ENCODE peak calls at places on chromosomes 3 and 15, in ten cellular contexts. I is RWPE1, P is fibroblast of lung, X is mesothelial cell of epicardium, U is Panc1, H is cardiac muscle cell, K is fibroblast of villous mesenchyme, S is epithelial cell of proximal tubule, F is body of pancreas, L is lower lobe of right lung. G is an unnamed sample.

GRCh38 chr15:61839541-61839940 is 220.7 kb downstream of the VPS13C start:
- DNase-seq in H (peak), X (no peak), S (no peak), I (no peak), P (peak), U (no peak), K (no peak), L (no peak), F (no peak), G (no peak)

GRCh38 chr3:73774645-73775044 is 149.9 kb upstream of the PDZRN3 start:
- DNase-seq in I (no peak), K (no peak), H (no peak), S (no peak), F (no peak), L (no peak), X (no peak), P (no peak), U (no peak), G (no peak)

GRCh38 chr3:105527949-105528348 is 161.2 kb downstream of the ALCAM start:
- DNase-seq in H (no peak), K (peak), L (no peak), U (no peak), S (no peak), P (peak), X (no peak), F (no peak), I (peak), G (no peak)

GRCh38 chr15:73926191-73927002 is at the start of gene LOXL1:
- DNase-seq in F (peak), S (no peak), L (peak), I (peak), K (peak), X (peak), H (peak), U (no peak), P (peak), G (peak)

GRCh38 chr3:72288955-72289707 is 504.2 kb upstream of the PROK2 start:
- DNase-seq in P (peak), F (peak), X (no peak), I (no peak), H (peak), S (no peak), K (peak), U (no peak), L (peak), G (no peak)

GRCh38 chr3:4351164-4351855 is 48.1 kb downstream of the SETMAR start:
- DNase-seq in X (no peak), I (no peak), L (no peak), U (no peak), S (no peak), H (peak), K (peak), P (peak), F (no peak), G (no peak)

GRCh38 chr15:78206326-78207109 is 27.8 kb downstream of the ACSBG1 start:
- DNase-seq in L (no peak), P (peak), H (peak), I (no peak), U (no peak), K (peak), S (no peak), F (no peak), X (no peak), G (no peak)

GRCh38 chr3:14202874-14203520 is 24.4 kb downstream of the LSM3 start:
- DNase-seq in K (no peak), I (no peak), P (no peak), S (no peak), F (no peak), L (no peak), H (no peak), U (no peak), X (no peak), G (no peak)

GRCh38 chr3:23567917-23568316 is 237.8 kb upstream of the UBE2E1 start:
- DNase-seq in H (peak), K (peak), L (no peak), F (no peak), S (peak), P (peak), X (no peak), I (peak), U (no peak), G (no peak)

GRCh38 chr3:45962033-45962432 is 18.8 kb downstream of the CXCR6 start:
- DNase-seq in F (no peak), H (no peak), K (no peak), X (no peak), U (no peak), S (no peak), I (no peak), L (no peak), P (no peak), G (no peak)

GRCh38 chr3:9226326-9226725 is 23.1 kb downstream of the SRGAP3 start:
- DNase-seq in U (no peak), K (peak), P (peak), S (no peak), X (no peak), L (no peak), H (peak), F (no peak), I (peak), G (no peak)

GRCh38 chr3:167684389-167684993 is 30.7 kb upstream of the WDR49 start:
- DNase-seq in I (peak), F (peak), X (no peak), L (no peak), P (peak), H (peak), U (peak), S (peak), K (peak), G (peak)

GRCh38 chr3:139552632-139553335 is 13.2 kb upstream of the RBP1 start:
- DNase-seq in K (no peak), X (no peak), I (no peak), H (no peak), F (no peak), U (no peak), L (no peak), P (no peak), S (no peak), G (no peak)

GRCh38 chr3:45946307-45946706 is 3.0 kb downstream of the CXCR6 start:
- DNase-seq in K (no peak), F (no peak), L (no peak), I (no peak), X (no peak), P (no peak), H (no peak), S (no peak), U (no peak), G (no peak)

GRCh38 chr3:47578691-47579632 is at the start of gene CSPG5:
- DNase-seq in I (no peak), H (no peak), L (peak), S (no peak), K (no peak), X (peak), U (no peak), F (peak), P (no peak), G (peak)

GRCh38 chr15:71091601-71092000 is 23.7 kb upstream of the THSD4 start:
- DNase-seq in P (peak), X (no peak), U (no peak), K (no peak), S (no peak), L (no peak), I (no peak), F (no peak), H (no peak), G (no peak)

GRCh38 chr3:62587169-62587568 is 213.8 kb upstream of the FEZF2 start:
- DNase-seq in S (no peak), U (no peak), F (no peak), H (no peak), L (no peak), P (peak), K (peak), I (no peak), X (no peak), G (no peak)

GRCh38 chr3:63450634-63451363 is 172.7 kb downstream of the SYNPR start:
- DNase-seq in S (no peak), F (no peak), X (no peak), H (no peak), L (no peak), U (no peak), K (no peak), I (no peak), P (peak), G (no peak)

GRCh38 chr3:115980709-115981108 is 357.4 kb downstream of the GAP43 start:
- DNase-seq in F (no peak), S (no peak), K (no peak), L (no peak), I (no peak), H (no peak), U (no peak), P (no peak), X (no peak), G (no peak)

GRCh38 chr3:58688563-58688962 is 22.0 kb upstream of the FAM3D start:
- DNase-seq in I (no peak), H (no peak), P (no peak), K (no peak), F (no peak), L (no peak), U (no peak), S (no peak), X (no peak), G (no peak)

GRCh38 chr15:95972136-95972553 is 358.4 kb upstream of the NR2F2 start:
- DNase-seq in X (no peak), U (no peak), L (no peak), I (no peak), K (peak), H (peak), P (peak), F (peak), S (no peak), G (no peak)

DNA sequence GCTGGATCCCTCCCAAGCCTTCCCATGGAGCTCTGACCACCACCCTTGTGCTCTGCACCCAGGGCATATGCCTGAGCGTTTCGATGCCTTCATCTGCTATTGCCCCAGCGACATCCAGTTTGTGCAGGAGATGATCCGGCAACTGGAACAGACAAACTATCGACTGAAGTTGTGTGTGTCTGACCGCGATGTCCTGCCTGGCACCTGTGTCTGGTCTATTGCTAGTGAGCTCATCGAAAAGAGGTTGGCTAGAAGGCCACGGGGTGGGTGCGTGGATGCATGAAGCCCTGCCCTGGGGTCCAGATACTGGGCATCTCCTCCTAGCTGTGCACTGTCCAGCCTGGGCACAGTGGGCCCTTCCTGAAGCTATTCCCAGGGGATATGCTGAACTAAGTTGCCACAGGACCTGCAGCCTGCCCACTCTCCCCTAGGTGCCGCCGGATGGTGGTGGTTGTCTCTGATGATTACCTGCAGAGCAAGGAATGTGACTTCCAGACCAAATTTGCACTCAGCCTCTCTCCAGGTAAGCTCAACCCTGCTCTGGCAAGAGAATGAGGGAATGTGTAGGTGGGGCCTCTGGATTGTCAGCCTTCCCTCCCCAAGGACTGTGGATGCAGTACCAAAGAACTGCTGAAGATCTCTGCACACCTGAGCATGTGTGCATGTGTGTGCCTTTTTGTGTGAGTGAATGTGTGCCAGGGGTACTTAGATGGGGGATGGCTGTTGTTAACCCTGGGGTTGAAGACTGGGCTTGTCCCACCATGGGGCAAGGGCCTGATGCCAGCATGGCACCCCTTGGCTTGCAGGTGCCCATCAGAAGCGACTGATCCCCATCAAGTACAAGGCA is 2.1 kb downstream of the MYD88 start:
- DNase-seq in I (no peak), H (no peak), S (no peak), P (no peak), K (no peak), F (no peak), X (no peak), U (no peak), L (peak), G (no peak)
- TF ChIP-seq CTCF in I (no peak), H (no peak), S (no peak), P (no peak), K (no peak), F (no peak), X (no peak), U (no peak), L (no peak), G (no peak)

GRCh38 chr3:53519047-53519717 is 24.8 kb downstream of the CACNA1D start:
- DNase-seq in I (no peak), F (no peak), S (no peak), K (no peak), H (no peak), P (no peak), X (no peak), L (no peak), U (no peak), G (no peak)

GRCh38 chr3:53518495-53518981 is 24.1 kb downstream of the CACNA1D start:
- DNase-seq in P (no peak), H (peak), L (no peak), U (no peak), I (no peak), F (no peak), X (no peak), S (no peak), K (peak), G (no peak)

GRCh38 chr3:53509494-53509893 is 15.1 kb downstream of the CACNA1D start:
- DNase-seq in U (no peak), I (no peak), K (no peak), F (no peak), S (no peak), L (no peak), H (no peak), P (no peak), X (no peak), G (no peak)

GRCh38 chr3:53516339-53516738 is 21.9 kb downstream of the CACNA1D start:
- DNase-seq in L (no peak), F (peak), X (no peak), H (no peak), K (no peak), P (no peak), U (no peak), S (no peak), I (no peak), G (no peak)

GRCh38 chr3:53513556-53514190 is 19.3 kb downstream of the CACNA1D start:
- DNase-seq in X (no peak), F (no peak), I (no peak), S (no peak), L (no peak), U (no peak), K (no peak), H (no peak), P (no peak), G (no peak)
- TF ChIP-seq CTCF in X (no peak), F (no peak), I (no peak), S (peak), L (peak), U (peak), K (no peak), H (no peak), P (no peak), G (no peak)

GRCh38 chr3:86245360-86245759 is 745.6 kb downstream of the VGLL3 start:
- DNase-seq in L (no peak), U (no peak), S (no peak), P (no peak), X (no peak), F (no peak), K (no peak), H (no peak), I (no peak), G (no peak)
- TF ChIP-seq CTCF in L (no peak), U (peak), S (peak), P (peak), X (no peak), F (no peak), K (no peak), H (no peak), I (no peak), G (peak)

DNA sequence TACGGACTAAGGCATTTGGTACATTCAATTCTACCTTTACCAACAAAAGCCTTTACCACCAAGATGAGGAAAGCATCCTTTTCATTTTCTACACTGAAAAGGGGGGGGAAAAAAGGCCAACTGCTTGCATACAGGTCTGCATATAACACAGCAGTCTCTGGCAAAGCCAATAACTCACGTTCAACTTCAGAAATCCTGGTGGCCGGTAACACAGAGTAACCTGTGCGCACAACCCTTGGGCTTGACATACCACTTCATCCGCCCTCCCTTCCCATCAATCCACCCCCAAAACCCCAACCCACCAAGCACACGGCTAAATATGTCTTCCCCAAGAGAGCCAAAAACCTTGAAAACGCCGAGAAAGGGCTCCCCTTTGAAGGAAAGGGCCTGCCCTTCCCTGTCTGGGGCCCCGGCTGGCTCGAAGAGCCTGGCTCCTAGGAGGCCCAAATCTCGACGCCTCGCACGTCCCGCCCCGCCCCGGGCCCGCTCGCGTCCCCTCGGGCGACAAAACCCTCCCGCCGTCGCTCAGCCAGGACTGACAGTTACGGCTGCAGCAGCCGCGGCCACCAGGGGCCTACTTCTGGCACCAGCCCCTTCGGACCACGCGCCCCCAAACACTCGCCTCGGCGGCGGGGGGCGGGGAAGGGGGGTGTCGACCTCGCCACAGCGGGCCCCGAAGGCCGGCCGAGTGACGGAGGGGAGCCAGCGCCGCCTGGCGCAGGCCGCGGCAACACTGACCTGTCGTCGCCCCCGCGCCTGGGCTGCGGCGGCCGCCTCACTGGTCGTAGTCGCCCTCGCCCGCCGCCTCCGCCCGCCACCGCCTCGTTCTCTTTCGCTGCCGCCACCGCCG is 848 bp downstream of the UBE3A start:
- DNase-seq in P (peak), L (peak), X (peak), S (no peak), H (peak), U (no peak), F (peak), I (peak), K (peak), G (peak)
- TF ChIP-seq CTCF in P (no peak), L (peak), X (peak), S (peak), H (peak), U (peak), F (peak), I (peak), K (peak), G (peak)

GRCh38 chr3:177905895-177906511 is 630.2 kb upstream of the KCNMB2 start:
- DNase-seq in X (no peak), I (peak), P (peak), F (no peak), K (peak), L (no peak), S (peak), U (no peak), H (peak), G (no peak)
- TF ChIP-seq CTCF in X (no peak), I (no peak), P (peak), F (no peak), K (peak), L (no peak), S (no peak), U (no peak), H (no peak), G (no peak)

GRCh38 chr15:33392453-33392852 is 81.7 kb downstream of the RYR3 start:
- DNase-seq in K (no peak), U (no peak), P (no peak), I (no peak), X (no peak), F (no peak), S (no peak), L (no peak), H (no peak), G (no peak)
- TF ChIP-seq CTCF in K (no peak), U (no peak), P (no peak), I (no peak), X (no peak), F (no peak), S (peak), L (no peak), H (no peak), G (peak)

DNA sequence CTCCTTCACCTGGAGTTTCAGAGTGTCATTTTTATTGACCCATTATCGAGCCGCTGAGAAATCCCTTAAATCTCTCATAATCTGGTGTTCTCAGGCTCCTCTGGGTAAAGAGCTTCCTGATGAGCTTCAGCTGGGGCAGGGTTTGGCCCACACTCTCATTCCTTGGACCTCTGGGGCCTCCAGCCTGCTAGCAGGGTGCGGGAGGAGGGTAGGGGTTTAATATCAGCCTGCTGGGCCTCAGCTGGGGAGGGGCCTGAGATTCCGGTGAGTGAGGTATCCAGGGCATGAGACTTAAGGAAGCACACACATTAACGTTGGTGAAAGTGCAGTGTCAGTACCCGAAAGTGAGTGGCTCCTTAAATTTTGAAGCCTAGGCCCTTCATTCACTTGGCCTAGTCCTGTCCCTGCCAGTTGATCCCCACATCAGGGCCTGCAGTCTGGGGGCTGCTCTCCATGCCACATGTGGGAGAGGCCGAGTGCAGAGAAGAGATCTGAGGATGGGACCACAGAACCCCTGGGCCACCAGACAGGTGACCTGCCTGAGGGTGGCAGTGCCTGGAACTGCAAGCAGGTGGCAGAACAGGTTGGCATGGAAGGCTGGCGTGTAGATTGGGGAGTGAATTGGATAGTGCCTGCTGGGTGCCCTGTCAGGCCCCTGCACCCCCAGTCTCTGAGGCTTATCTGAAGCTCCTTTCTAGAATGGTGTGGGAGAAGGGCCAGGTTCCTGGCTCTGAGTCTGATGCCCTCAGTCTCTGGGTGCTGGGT is 16.1 kb downstream of the C3orf18 start:
- DNase-seq in L (no peak), H (no peak), I (no peak), K (no peak), U (no peak), P (no peak), F (no peak), X (no peak), S (no peak), G (no peak)
- TF ChIP-seq CTCF in L (no peak), H (no peak), I (no peak), K (no peak), U (no peak), P (no peak), F (no peak), X (no peak), S (peak), G (no peak)

G was measured in neural crest cell.